ENCODE peak calls at places on chromosome 14, in four cellular contexts. G is lower leg skin; X is heart left ventricle; Y is CD8-positive, alpha-beta T cell. H is an unnamed sample.

GRCh38 chr14:29993148-29993547 is 65.5 kb upstream of the PRKD1 start:
- DNase-seq in X (no peak), Y (no peak), G (no peak), H (no peak)

GRCh38 chr14:63470877-63471565 is 72.2 kb downstream of the PPP2R5E start:
- DNase-seq in X (no peak), G (no peak), Y (no peak), H (no peak)

GRCh38 chr14:30550335-30550734 is 8.6 kb upstream of the G2E3 start:
- DNase-seq in G (no peak), X (no peak), Y (no peak), H (no peak)

GRCh38 chr14:59882957-59883356 is 12.4 kb upstream of the RTN1 start:
- DNase-seq in G (no peak), X (no peak), Y (no peak), H (no peak)

GRCh38 chr14:34981743-34982420 is 910 bp upstream of the SRP54 start:
- DNase-seq in X (no peak), G (no peak), Y (peak), H (no peak)

GRCh38 chr14:63710497-63710896 is 17.4 kb downstream of the SGPP1 start:
- DNase-seq in G (no peak), Y (no peak), X (no peak), H (no peak)

GRCh38 chr14:24630872-24631477 is 3.0 kb downstream of the GZMB start:
- DNase-seq in Y (no peak), X (peak), G (no peak), H (no peak)

GRCh38 chr14:69086537-69086936 is 66.4 kb downstream of the DCAF5 start:
- DNase-seq in Y (no peak), X (no peak), G (no peak), H (no peak)

GRCh38 chr14:104395941-104396681 is 183.5 kb upstream of the C14orf180 start:
- DNase-seq in G (peak), X (peak), Y (no peak), H (no peak)

GRCh38 chr14:90599748-90600507 is 203.1 kb downstream of the CALM1 start:
- DNase-seq in X (no peak), Y (no peak), G (no peak), H (no peak)

GRCh38 chr14:96938946-96939345 is 141.8 kb downstream of the VRK1 start:
- DNase-seq in G (no peak), Y (no peak), X (no peak), H (no peak)

GRCh38 chr14:47442206-47442605 is 233.2 kb downstream of the MDGA2 start:
- DNase-seq in G (no peak), Y (no peak), X (no peak), H (no peak)

GRCh38 chr14:37610945-37611523 is 15.6 kb downstream of the TTC6 start:
- DNase-seq in X (no peak), Y (no peak), G (no peak), H (no peak)

GRCh38 chr14:84767434-84767833 is 762.5 kb upstream of the FLRT2 start:
- DNase-seq in Y (no peak), G (no peak), X (no peak), H (no peak)

GRCh38 chr14:88463318-88463717 is 77.9 kb downstream of the SPATA7 start:
- DNase-seq in G (no peak), Y (no peak), X (no peak), H (no peak)

GRCh38 chr14:105300542-105301102 is at the start of gene BRF1:
- DNase-seq in X (peak), G (peak), Y (peak), H (peak)

GRCh38 chr14:23294734-23295561 is 7.7 kb downstream of the PPP1R3E start:
- DNase-seq in Y (peak), G (no peak), X (no peak), H (peak)

GRCh38 chr14:64688028-64688427 is 16.2 kb upstream of the PLEKHG3 start:
- DNase-seq in X (no peak), G (no peak), Y (no peak), H (no peak)

GRCh38 chr14:72608391-72609204 is 285.3 kb downstream of the DPF3 start:
- DNase-seq in G (peak), Y (no peak), X (no peak), H (no peak)

GRCh38 chr14:91511014-91511466 is 930 bp upstream of the PPP4R3A start:
- DNase-seq in Y (no peak), G (no peak), X (no peak), H (no peak)

GRCh38 chr14:90848944-90849731 is 32.9 kb upstream of the TTC7B start:
- DNase-seq in Y (no peak), X (no peak), G (no peak), H (no peak)

GRCh38 chr14:88289214-88289613 is 33.9 kb downstream of the KCNK10 start:
- DNase-seq in G (no peak), Y (no peak), X (no peak), H (no peak)

GRCh38 chr14:84458881-84459280 is 1071.1 kb upstream of the FLRT2 start:
- DNase-seq in G (no peak), Y (no peak), X (no peak), H (no peak)

GRCh38 chr14:87998414-87998813 is 5.4 kb upstream of the GALC start:
- DNase-seq in G (no peak), Y (no peak), X (no peak), H (no peak)

GRCh38 chr14:95487669-95488084 is 28.8 kb downstream of the SYNE3 start:
- DNase-seq in Y (no peak), X (no peak), G (no peak), H (no peak)

GRCh38 chr14:20799444-20799843 is 3.2 kb downstream of the RNASE1 start:
- DNase-seq in G (no peak), X (no peak), Y (no peak), H (no peak)

GRCh38 chr14:36663404-36664321 is 2.0 kb downstream of the PAX9 start:
- DNase-seq in G (no peak), X (no peak), Y (no peak), H (no peak)

GRCh38 chr14:95531473-95531872 is 3.4 kb upstream of the GLRX5 start:
- DNase-seq in G (no peak), Y (no peak), X (no peak), H (no peak)

GRCh38 chr14:47278233-47278842 is 397.1 kb downstream of the MDGA2 start:
- DNase-seq in Y (no peak), G (no peak), X (no peak), H (no peak)

GRCh38 chr14:44029933-44030332 is 477.1 kb downstream of the FSCB start:
- DNase-seq in X (no peak), G (no peak), Y (no peak), H (no peak)

GRCh38 chr14:21917699-21918436 is 244.2 kb upstream of the OR4E1 start:
- DNase-seq in Y (peak), X (no peak), G (no peak), H (no peak)

GRCh38 chr14:39576726-39577125 is 144.5 kb upstream of the FBXO33 start:
- DNase-seq in Y (no peak), X (no peak), G (no peak), H (no peak)

GRCh38 chr14:57866199-57866755 is 385 bp upstream of the SLC35F4 start:
- DNase-seq in G (no peak), X (no peak), Y (no peak), H (no peak)

GRCh38 chr14:74552623-74553022 is 59.1 kb downstream of the ISCA2 start:
- DNase-seq in X (peak), G (peak), Y (no peak), H (no peak)

GRCh38 chr14:31927348-31927826 is 149.7 kb upstream of the ARHGAP5 start:
- DNase-seq in X (no peak), G (no peak), Y (no peak), H (no peak)

DNA sequence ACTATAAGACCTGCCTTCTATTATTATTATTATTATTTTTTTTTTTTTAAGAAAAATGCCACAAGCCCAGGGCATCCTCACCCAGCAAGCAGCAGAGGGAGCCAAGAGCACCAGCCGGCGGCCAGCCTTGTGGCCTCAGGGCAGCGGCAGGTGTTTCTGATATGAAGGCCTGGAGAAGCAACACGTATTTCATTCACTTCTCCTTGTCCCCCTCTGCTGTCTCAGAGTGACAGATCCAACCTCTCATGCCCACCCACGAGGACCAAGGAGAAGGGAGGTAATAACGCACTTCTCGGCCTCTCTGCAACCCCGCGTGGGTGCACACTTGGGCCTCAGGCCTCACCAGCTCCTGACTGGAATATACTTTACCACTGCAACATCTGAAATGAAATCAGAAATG is 25.4 kb downstream of the CDC42BPB start:
- DNase-seq in X (peak), G (no peak), Y (no peak), H (no peak)
- TF ChIP-seq CTCF in X (no peak), G (no peak), Y (no peak), H (no peak)

GRCh38 chr14:81710232-81710845 is 176.7 kb upstream of the SEL1L start:
- DNase-seq in Y (no peak), X (no peak), G (no peak), H (no peak)
- TF ChIP-seq CTCF in Y (no peak), X (peak), G (no peak), H (no peak)

DNA sequence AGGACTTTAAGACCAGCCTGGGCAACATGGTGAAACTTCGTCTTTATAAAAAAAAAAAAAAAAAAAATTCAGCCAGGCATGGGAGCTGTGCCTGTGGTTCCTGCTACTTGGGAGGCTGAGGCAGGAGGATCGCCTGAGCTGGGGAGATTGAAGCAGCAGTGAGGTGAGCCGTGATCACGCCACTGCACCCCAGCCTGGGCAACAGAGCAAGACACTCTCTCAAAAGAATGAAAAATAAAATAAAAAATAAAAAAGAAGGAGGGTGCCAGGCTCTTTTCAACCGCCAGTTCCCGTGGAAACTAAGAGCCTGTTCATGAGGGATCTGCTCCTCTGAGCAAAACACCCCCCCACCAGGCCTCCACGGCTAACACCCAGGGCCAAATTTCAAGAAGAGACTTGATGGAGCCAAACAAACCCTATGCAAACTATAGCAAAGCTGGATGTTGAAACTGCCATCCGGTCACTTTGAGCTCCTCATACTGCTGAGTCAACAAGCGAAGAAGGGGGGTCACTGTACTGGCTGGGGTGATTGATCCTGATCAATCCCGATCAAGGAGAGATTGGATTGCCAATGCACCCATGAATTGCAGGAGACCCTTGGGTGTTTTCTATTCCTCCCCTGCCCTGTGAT is 23.4 kb downstream of the DLK1 start:
- DNase-seq in Y (no peak), G (peak), X (no peak), H (no peak)
- TF ChIP-seq CTCF in Y (no peak), G (no peak), X (no peak), H (no peak)

GRCh38 chr14:100384819-100385813 is 62.0 kb downstream of the SLC25A47 start:
- DNase-seq in G (no peak), X (no peak), Y (no peak), H (no peak)
- TF ChIP-seq CTCF in G (no peak), X (peak), Y (no peak), H (no peak)

DNA sequence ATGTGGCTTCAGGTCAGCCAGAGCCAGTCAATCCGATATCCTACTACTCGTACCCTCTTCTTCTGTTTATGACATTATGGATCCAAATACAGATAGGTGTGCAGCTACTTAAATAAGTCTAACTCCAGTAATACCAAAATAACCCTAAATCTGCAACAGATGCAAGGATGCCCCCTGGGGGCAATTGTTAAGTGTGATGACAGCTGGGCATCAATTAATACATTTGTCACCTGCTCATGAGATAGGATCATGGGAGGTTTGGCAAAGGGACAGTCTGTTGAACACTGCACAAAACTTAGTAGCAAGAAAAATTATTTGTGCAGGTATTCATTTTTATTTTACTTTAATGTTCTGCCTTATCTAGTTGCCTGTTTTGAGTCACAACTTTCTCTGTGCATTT is 83.2 kb downstream of the SLC38A6 start:
- DNase-seq in Y (no peak), G (no peak), X (no peak), H (no peak)
- TF ChIP-seq CTCF in Y (no peak), G (no peak), X (no peak), H (no peak)

DNA sequence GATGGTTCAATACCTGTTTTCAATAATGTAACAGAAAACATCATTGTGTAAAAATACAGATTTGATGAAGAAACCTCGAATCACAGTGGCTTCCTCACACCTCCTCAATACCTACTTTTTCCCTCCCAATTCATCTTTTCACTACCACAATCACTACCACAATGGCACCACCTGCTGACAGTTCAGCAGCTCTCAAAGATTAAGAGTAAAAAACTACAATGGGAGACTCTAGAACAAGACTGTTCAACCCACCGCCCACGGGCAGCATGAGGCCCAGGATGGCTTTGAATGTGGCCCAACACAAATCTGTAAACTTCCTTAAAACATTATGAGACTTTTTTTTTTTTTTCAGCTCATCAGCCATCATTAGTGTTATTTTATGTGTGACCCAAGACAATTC is 15.2 kb downstream of the MED6 start:
- DNase-seq in X (no peak), G (no peak), Y (no peak), H (no peak)
- TF ChIP-seq CTCF in X (no peak), G (no peak), Y (no peak), H (no peak)

DNA sequence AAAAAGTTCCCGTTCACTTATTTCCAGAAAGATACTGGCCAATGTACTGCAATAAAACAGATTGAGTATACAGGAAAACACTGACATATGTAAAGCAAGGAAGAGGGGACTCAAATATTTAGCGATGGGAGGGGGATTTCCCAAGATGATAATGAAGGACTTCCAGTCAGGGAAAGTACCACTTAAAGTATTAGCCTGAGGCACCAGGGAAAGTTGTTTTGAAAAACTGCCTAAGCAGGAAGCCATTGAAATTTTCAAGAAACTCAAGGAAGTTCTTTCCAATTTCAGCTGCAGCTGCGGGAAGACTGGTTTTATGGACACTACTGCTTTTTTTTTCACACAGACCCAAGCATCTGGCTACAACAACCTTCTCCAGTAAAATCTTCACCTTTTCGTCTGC is 1007.5 kb upstream of the NOVA1 start:
- DNase-seq in Y (no peak), G (no peak), X (no peak), H (no peak)
- TF ChIP-seq CTCF in Y (no peak), G (no peak), X (no peak), H (no peak)

GRCh38 chr14:93998871-93999403 is 1.8 kb downstream of the CCDC197 start:
- DNase-seq in X (no peak), Y (no peak), G (no peak), H (no peak)

GRCh38 chr14:94000986-94001385 is 3.9 kb downstream of the CCDC197 start:
- DNase-seq in Y (no peak), X (no peak), G (no peak), H (no peak)

GRCh38 chr14:94000267-94000666 is 3.2 kb downstream of the CCDC197 start:
- DNase-seq in X (no peak), Y (no peak), G (no peak), H (no peak)

GRCh38 chr14:93997933-93998870 is 1.1 kb downstream of the CCDC197 start:
- DNase-seq in G (no peak), X (no peak), Y (no peak), H (no peak)

GRCh38 chr14:93999573-93999972 is 2.5 kb downstream of the CCDC197 start:
- DNase-seq in Y (no peak), G (no peak), X (no peak), H (no peak)
- TF ChIP-seq CTCF in Y (no peak), G (no peak), X (no peak), H (no peak)

GRCh38 chr14:52551696-52552062 is 626 bp downstream of the TXNDC16 start:
- DNase-seq in Y (no peak), G (no peak), X (no peak), H (no peak)
- TF ChIP-seq CTCF in Y (no peak), G (no peak), X (peak), H (no peak)

DNA sequence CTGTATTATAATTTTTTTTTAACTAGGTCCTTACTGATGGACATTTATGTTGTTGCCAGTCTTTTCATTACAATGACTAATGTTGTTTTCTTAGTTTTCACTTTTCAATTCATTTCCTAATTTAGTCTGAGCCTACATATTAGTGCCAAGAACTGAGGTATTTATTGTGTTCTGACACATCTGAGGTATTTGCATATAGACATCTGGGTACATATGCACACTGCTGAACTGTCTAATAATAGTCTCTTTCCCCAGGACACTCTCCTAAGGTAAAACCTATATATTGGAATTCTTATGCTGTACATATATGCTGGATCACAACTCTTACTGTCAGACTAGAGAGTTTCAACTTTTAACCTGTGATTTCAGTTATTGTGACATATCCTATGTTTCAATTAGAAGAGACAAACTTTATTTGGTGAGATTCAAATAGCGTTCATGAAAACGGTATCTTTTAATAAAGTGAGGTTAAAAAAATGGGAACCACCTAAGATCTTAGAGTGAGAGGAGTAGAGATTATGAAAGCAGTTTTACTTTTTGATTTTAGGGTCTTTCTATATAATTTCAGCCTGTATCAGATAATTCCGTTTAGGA is 263.2 kb downstream of the RAD51B start:
- DNase-seq in Y (no peak), G (no peak), X (no peak), H (no peak)
- TF ChIP-seq CTCF in Y (no peak), G (no peak), X (no peak), H (no peak)